ENCODE peak calls at places on chromosomes 7 and 10, in ten cellular contexts. V, X, L, J, R, F, W, I, U and O are unnamed samples.
A peak's percentile ranks its signal among the peaks of the same experiment; 100 is the strongest.

GRCh38 chr7:27225005-27225934 is 17.3 kb upstream of the EVX1 start:
- DNase-seq in V (no peak), X (peak; percentile 66), L (no peak), J (no peak), R (no peak), F (no peak), W (no peak), I (peak; percentile 70), U (no peak), O (no peak)

GRCh38 chr10:77667426-77668324 is 30.1 kb upstream of the KCNMA1 start:
- DNase-seq in V (no peak), X (no peak), L (no peak), J (no peak), R (no peak), F (no peak), W (no peak), I (no peak), U (no peak), O (no peak)

GRCh38 chr10:52032681-52033629 is 281.1 kb upstream of the DKK1 start:
- DNase-seq in V (no peak), X (no peak), L (no peak), J (no peak), R (no peak), F (no peak), W (no peak), I (no peak), U (no peak), O (no peak)

GRCh38 chr10:98309366-98310355 is 41.7 kb upstream of the LOXL4 start:
- DNase-seq in V (peak; percentile 88), X (peak; percentile 85), L (peak; percentile 68), J (peak; percentile 83), R (peak; percentile 72), F (peak; percentile 50), W (peak; percentile 65), I (peak; percentile 75), U (peak; percentile 70), O (peak; percentile 83)

GRCh38 chr10:89646833-89647570 is 2.0 kb upstream of the PANK1 start:
- DNase-seq in V (no peak), X (no peak), L (no peak), J (no peak), R (no peak), F (no peak), W (no peak), I (no peak), U (no peak), O (peak; percentile 71)

GRCh38 chr7:46767071-46767470 is 814.8 kb downstream of the TNS3 start:
- DNase-seq in V (peak; percentile 49), X (no peak), L (no peak), J (no peak), R (no peak), F (no peak), W (no peak), I (no peak), U (no peak), O (no peak)

GRCh38 chr7:157587051-157587450 is 250.2 kb downstream of the DNAJB6 start:
- DNase-seq in V (no peak), X (no peak), L (no peak), J (no peak), R (no peak), F (no peak), W (no peak), I (no peak), U (no peak), O (no peak)

GRCh38 chr10:103232772-103233488 is 12.8 kb upstream of the RPEL1 start:
- DNase-seq in V (peak; percentile 86), X (peak; percentile 40), L (peak; percentile 79), J (peak; percentile 73), R (no peak), F (no peak), W (no peak), I (no peak), U (no peak), O (peak; percentile 80)

GRCh38 chr10:106705576-106706526 is 458.7 kb downstream of the SORCS1 start:
- DNase-seq in V (peak; percentile 84), X (peak; percentile 89), L (peak; percentile 54), J (peak; percentile 43), R (peak; percentile 19), F (peak; percentile 31), W (no peak), I (no peak), U (peak; percentile 56), O (peak; percentile 38)

GRCh38 chr10:16192337-16192736 is 244.5 kb upstream of the PTER start:
- DNase-seq in V (no peak), X (no peak), L (no peak), J (no peak), R (no peak), F (no peak), W (no peak), I (no peak), U (no peak), O (no peak)

DNA sequence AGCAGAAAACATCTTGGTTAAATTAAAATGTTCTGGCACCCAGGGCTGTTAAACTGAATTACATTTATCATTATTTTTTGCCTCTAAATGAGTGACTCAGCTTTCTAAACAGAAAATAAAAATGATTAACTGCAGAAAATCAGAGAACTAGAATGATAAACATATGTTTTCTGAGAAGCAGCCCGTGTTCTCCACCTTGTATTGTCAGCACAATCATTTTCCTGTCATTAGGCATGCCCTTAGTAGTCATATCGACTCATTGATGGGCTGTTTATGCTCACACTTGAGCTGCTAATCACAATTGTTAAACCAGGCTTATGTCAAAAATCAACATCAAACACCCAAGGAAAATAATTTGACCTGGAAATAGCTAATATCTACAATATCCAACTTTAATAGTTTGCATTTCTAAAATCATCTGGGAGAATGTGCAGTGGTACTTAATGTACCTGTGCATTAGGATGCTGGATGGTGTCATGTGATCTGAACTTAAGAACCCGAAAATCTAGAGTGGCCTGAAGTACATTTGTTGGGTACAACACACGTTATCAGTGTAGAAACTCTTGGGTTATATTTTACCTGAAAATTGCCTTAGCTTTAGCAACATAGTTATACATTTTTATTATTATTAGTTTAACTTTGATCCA is 2.3 kb downstream of the MDFIC start:
- DNase-seq in V (no peak), X (no peak), L (no peak), J (no peak), R (no peak), F (no peak), W (no peak), I (no peak), U (no peak), O (peak; percentile 41)
- H3K4me3 ChIP-seq in V (peak overlapping the region; percentile 86), X (no peak overlapping the region), L (no peak overlapping the region), J (peak overlapping the region; percentile 88), R (peak overlapping the region; percentile 90), F (no peak overlapping the region), W (peak overlapping the region; percentile 86), I (no peak overlapping the region), U (peak overlapping the region; percentile 82), O (peak overlapping the region; percentile 85)

GRCh38 chr7:28542410-28542809 is 130.1 kb downstream of the CREB5 start:
- DNase-seq in V (no peak), X (no peak), L (no peak), J (no peak), R (no peak), F (no peak), W (no peak), I (no peak), U (no peak), O (no peak)

GRCh38 chr7:28536259-28536658 is 123.9 kb downstream of the CREB5 start:
- DNase-seq in V (peak; percentile 66), X (peak; percentile 88), L (peak; percentile 31), J (peak; percentile 21), R (no peak), F (no peak), W (no peak), I (no peak), U (no peak), O (peak; percentile 27)

GRCh38 chr7:28544453-28545142 is 132.3 kb downstream of the CREB5 start:
- DNase-seq in V (no peak), X (no peak), L (no peak), J (no peak), R (no peak), F (no peak), W (no peak), I (no peak), U (no peak), O (no peak)

GRCh38 chr7:28533731-28534531 is 121.6 kb downstream of the CREB5 start:
- DNase-seq in V (no peak), X (no peak), L (peak; percentile 30), J (peak; percentile 61), R (peak; percentile 54), F (no peak), W (no peak), I (no peak), U (peak; percentile 50), O (no peak)

DNA sequence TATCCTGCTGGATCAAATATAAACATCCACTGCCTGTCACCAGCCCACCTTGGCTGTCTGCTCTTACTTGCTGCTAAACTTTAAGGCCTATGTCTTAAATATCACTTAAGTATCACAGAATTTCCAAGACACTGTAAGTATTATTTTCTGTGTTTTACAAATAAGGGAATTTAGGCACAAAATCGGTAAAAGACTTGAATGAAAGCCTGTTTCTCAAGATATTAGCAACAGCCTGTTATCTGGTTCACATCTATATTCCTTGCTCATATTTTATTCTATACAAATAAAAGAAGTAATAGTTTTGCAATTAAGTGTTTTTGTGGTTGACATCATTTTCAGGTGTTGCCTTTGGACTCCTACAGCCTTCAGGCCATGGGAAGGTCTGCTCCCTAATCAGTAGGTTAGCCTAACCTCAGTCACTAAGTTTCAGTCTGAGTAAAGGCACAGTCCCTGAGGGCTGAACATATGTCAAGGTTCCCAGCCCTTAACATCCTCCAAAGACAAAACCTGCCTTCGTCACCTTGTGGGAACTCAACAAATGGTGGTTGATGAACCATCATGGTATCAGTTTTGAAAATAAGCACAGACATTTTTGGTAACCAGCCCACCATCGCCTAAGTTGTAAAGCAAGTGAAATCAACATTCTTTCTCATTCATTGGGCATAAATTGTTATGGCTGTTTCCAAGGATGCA is 127.1 kb downstream of the CREB5 start:
- DNase-seq in V (no peak), X (no peak), L (no peak), J (no peak), R (no peak), F (no peak), W (no peak), I (no peak), U (no peak), O (no peak)
- TF ChIP-seq CTCF in V (no peak), X (no peak), L (no peak), J (no peak), R (no peak), F (no peak), W (no peak), I (no peak), U (no peak), O (no peak)

GRCh38 chr7:159050703-159051102 is 94.0 kb downstream of the VIPR2 start:
- DNase-seq in V (no peak), X (no peak), L (no peak), J (no peak), R (no peak), F (no peak), W (no peak), I (no peak), U (no peak), O (no peak)
- H3K4me3 ChIP-seq in V (no peak overlapping the region), X (no peak overlapping the region), L (no peak overlapping the region), J (no peak overlapping the region), R (no peak overlapping the region), F (no peak overlapping the region), W (no peak overlapping the region), I (no peak overlapping the region), U (no peak overlapping the region), O (no peak overlapping the region)

DNA sequence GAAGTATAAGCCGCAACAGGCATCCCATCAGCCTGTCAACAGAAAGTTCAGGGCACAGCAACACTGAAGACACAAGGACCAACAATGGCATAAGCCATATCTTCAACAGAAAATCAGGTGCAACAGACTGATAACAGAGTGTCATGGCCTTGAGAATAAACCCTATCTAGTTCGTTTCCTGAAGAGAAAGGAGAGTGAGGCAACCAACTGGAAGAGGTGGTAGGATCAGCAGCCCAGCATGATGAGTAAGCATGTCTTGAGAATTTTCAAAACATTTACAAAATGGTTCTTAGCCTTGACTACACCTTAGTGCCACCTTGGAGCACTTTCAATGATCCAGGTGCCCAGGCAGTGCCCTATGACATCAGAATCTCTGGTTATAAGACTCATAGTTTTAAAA is 290.2 kb upstream of the SEMA3C start:
- DNase-seq in V (peak; percentile 27), X (no peak), L (no peak), J (no peak), R (no peak), F (peak; percentile 46), W (no peak), I (no peak), U (no peak), O (no peak)
- TF ChIP-seq CTCF in V (no peak), X (no peak), L (no peak), J (no peak), R (no peak), F (no peak), W (no peak), I (no peak), U (no peak), O (no peak)